ENCODE peak calls at places on chromosomes 5 and 9, in four cellular contexts. A, U, B and V are unnamed samples.

GRCh38 chr9:135448570-135449180 is 30.9 kb upstream of the PPP1R26 start:
- DNase-seq in A (no peak), U (no peak), B (no peak), V (no peak)

GRCh38 chr9:2655411-2655901 is 33.9 kb downstream of the VLDLR start:
- DNase-seq in A (peak; percentile 63), U (peak; percentile 96), B (no peak), V (peak; percentile 92)

GRCh38 chr9:28031521-28032177 is 458.4 kb upstream of the C9orf72 start:
- DNase-seq in A (no peak), U (no peak), B (no peak), V (no peak)

GRCh38 chr5:37841223-37841622 is 1.4 kb upstream of the GDNF start:
- DNase-seq in A (no peak), U (no peak), B (no peak), V (no peak)

GRCh38 chr5:160787247-160787646 is 64.8 kb downstream of the ATP10B start:
- DNase-seq in A (no peak), U (no peak), B (peak; percentile 28), V (no peak)

GRCh38 chr9:134455951-134456739 is 129.9 kb downstream of the RXRA start:
- DNase-seq in A (peak; percentile 96), U (peak; percentile 98), B (no peak), V (peak; percentile 97)

GRCh38 chr5:153523831-153524230 is 33.4 kb downstream of the GRIA1 start:
- DNase-seq in A (peak; percentile 29), U (peak; percentile 56), B (no peak), V (peak; percentile 62)

GRCh38 chr9:33752130-33752637 is 43.2 kb upstream of the PRSS3 start:
- DNase-seq in A (no peak), U (no peak), B (no peak), V (no peak)

GRCh38 chr9:135584934-135585333 is 23.4 kb downstream of the PAEP start:
- DNase-seq in A (no peak), U (no peak), B (no peak), V (no peak)

GRCh38 chr9:70083429-70083828 is 39.8 kb downstream of the MAMDC2 start:
- DNase-seq in A (no peak), U (no peak), B (no peak), V (peak; percentile 47)

GRCh38 chr5:110572709-110573108 is 153.8 kb downstream of the TMEM232 start:
- DNase-seq in A (no peak), U (no peak), B (no peak), V (no peak)